ENCODE peak calls at places on chromosome 15, in eight cellular contexts. One of them, this sample, is unnamed.

GRCh38 chr15:70092462-70092850 is 5.3 kb downstream of the TLE3 start:
- DNase-seq in thyroid gland: no peak
- DNase-seq in stomach: no peak
- DNase-seq in cardiac muscle cell: peak; percentile 57
- DNase-seq in testis: no peak
- DNase-seq in GM23338: no peak
- DNase-seq in suprapubic skin: no peak
- DNase-seq in keratinocyte: no peak
- DNase-seq in this sample: no peak

GRCh38 chr15:95470997-95471692 is 859.4 kb upstream of the NR2F2 start:
- DNase-seq in GM23338: no peak
- DNase-seq in stomach: no peak
- DNase-seq in keratinocyte: no peak
- DNase-seq in testis: peak; percentile 31
- DNase-seq in thyroid gland: no peak
- DNase-seq in suprapubic skin: no peak
- DNase-seq in cardiac muscle cell: peak; percentile 90
- DNase-seq in this sample: no peak

GRCh38 chr15:25543156-25543555 is 104.3 kb upstream of the UBE3A start:
- DNase-seq in stomach: no peak
- DNase-seq in suprapubic skin: no peak
- DNase-seq in GM23338: no peak
- DNase-seq in cardiac muscle cell: peak; percentile 24
- DNase-seq in thyroid gland: peak; percentile 92
- DNase-seq in keratinocyte: no peak
- DNase-seq in testis: peak; percentile 84
- DNase-seq in this sample: peak; percentile 79

GRCh38 chr15:31471731-31472430 is 145.2 kb downstream of the KLF13 start:
- DNase-seq in thyroid gland: no peak
- DNase-seq in GM23338: no peak
- DNase-seq in cardiac muscle cell: peak; percentile 88
- DNase-seq in suprapubic skin: peak; percentile 43
- DNase-seq in testis: peak; percentile 7
- DNase-seq in keratinocyte: no peak
- DNase-seq in stomach: no peak
- DNase-seq in this sample: no peak

GRCh38 chr15:75230524-75231371 is 27.4 kb upstream of the GOLGA6C start:
- DNase-seq in thyroid gland: no peak
- DNase-seq in stomach: no peak
- DNase-seq in testis: no peak
- DNase-seq in keratinocyte: no peak
- DNase-seq in GM23338: peak; percentile 28
- DNase-seq in suprapubic skin: peak; percentile 34
- DNase-seq in cardiac muscle cell: no peak
- DNase-seq in this sample: no peak

GRCh38 chr15:59879506-59879905 is 124.6 kb upstream of the FOXB1 start:
- DNase-seq in thyroid gland: no peak
- DNase-seq in suprapubic skin: no peak
- DNase-seq in GM23338: no peak
- DNase-seq in keratinocyte: no peak
- DNase-seq in stomach: no peak
- DNase-seq in cardiac muscle cell: peak; percentile 67
- DNase-seq in testis: no peak
- DNase-seq in this sample: no peak

GRCh38 chr15:52228928-52229327 is 37.7 kb upstream of the GNB5 start:
- DNase-seq in suprapubic skin: no peak
- DNase-seq in GM23338: peak; percentile 83
- DNase-seq in stomach: peak; percentile 58
- DNase-seq in thyroid gland: peak; percentile 48
- DNase-seq in testis: no peak
- DNase-seq in cardiac muscle cell: no peak
- DNase-seq in keratinocyte: peak; percentile 50
- DNase-seq in this sample: no peak

GRCh38 chr15:31476866-31477265 is 150.2 kb downstream of the KLF13 start:
- DNase-seq in cardiac muscle cell: no peak
- DNase-seq in testis: no peak
- DNase-seq in suprapubic skin: peak; percentile 40
- DNase-seq in thyroid gland: no peak
- DNase-seq in stomach: peak; percentile 17
- DNase-seq in GM23338: no peak
- DNase-seq in keratinocyte: no peak
- DNase-seq in this sample: no peak

GRCh38 chr15:71691322-71691699 is 119.0 kb upstream of the NR2E3 start:
- DNase-seq in keratinocyte: no peak
- DNase-seq in testis: peak; percentile 37
- DNase-seq in cardiac muscle cell: no peak
- DNase-seq in suprapubic skin: no peak
- DNase-seq in thyroid gland: no peak
- DNase-seq in GM23338: no peak
- DNase-seq in stomach: no peak
- DNase-seq in this sample: no peak

GRCh38 chr15:74889390-74889881 is 406 bp upstream of the MPI start:
- DNase-seq in GM23338: peak; percentile 69
- DNase-seq in cardiac muscle cell: peak; percentile 54
- DNase-seq in stomach: peak; percentile 34
- DNase-seq in thyroid gland: no peak
- DNase-seq in suprapubic skin: no peak
- DNase-seq in keratinocyte: no peak
- DNase-seq in testis: peak; percentile 61
- DNase-seq in this sample: no peak

GRCh38 chr15:90677807-90678790 is 39.0 kb upstream of the BLM start:
- DNase-seq in cardiac muscle cell: no peak
- DNase-seq in GM23338: no peak
- DNase-seq in thyroid gland: no peak
- DNase-seq in keratinocyte: no peak
- DNase-seq in testis: no peak
- DNase-seq in stomach: no peak
- DNase-seq in suprapubic skin: no peak
- DNase-seq in this sample: no peak

GRCh38 chr15:75672646-75673425 is 25.1 kb downstream of the SNX33 start:
- DNase-seq in cardiac muscle cell: peak; percentile 89
- DNase-seq in GM23338: peak; percentile 59
- DNase-seq in suprapubic skin: no peak
- DNase-seq in keratinocyte: no peak
- DNase-seq in stomach: peak; percentile 62
- DNase-seq in testis: peak; percentile 32
- DNase-seq in thyroid gland: peak; percentile 74
- DNase-seq in this sample: no peak

GRCh38 chr15:37481126-37481525 is 380.8 kb upstream of the MEIS2 start:
- DNase-seq in keratinocyte: no peak
- DNase-seq in suprapubic skin: no peak
- DNase-seq in testis: no peak
- DNase-seq in GM23338: no peak
- DNase-seq in thyroid gland: no peak
- DNase-seq in cardiac muscle cell: no peak
- DNase-seq in stomach: no peak
- DNase-seq in this sample: no peak

GRCh38 chr15:50275091-50275490 is 9.6 kb upstream of the HDC start:
- DNase-seq in GM23338: no peak
- DNase-seq in cardiac muscle cell: no peak
- DNase-seq in testis: no peak
- DNase-seq in suprapubic skin: no peak
- DNase-seq in keratinocyte: no peak
- DNase-seq in thyroid gland: no peak
- DNase-seq in stomach: no peak
- DNase-seq in this sample: no peak

GRCh38 chr15:39451121-39451698 is 129.7 kb upstream of the THBS1 start:
- DNase-seq in testis: no peak
- DNase-seq in keratinocyte: no peak
- DNase-seq in GM23338: no peak
- DNase-seq in cardiac muscle cell: no peak
- DNase-seq in suprapubic skin: no peak
- DNase-seq in stomach: no peak
- DNase-seq in thyroid gland: no peak
- DNase-seq in this sample: no peak

GRCh38 chr15:93073465-93073952 is 15.5 kb downstream of the RGMA start:
- DNase-seq in testis: peak; percentile 31
- DNase-seq in cardiac muscle cell: no peak
- DNase-seq in thyroid gland: peak; percentile 8
- DNase-seq in suprapubic skin: peak; percentile 71
- DNase-seq in stomach: no peak
- DNase-seq in GM23338: peak; percentile 63
- DNase-seq in keratinocyte: no peak
- DNase-seq in this sample: no peak

DNA sequence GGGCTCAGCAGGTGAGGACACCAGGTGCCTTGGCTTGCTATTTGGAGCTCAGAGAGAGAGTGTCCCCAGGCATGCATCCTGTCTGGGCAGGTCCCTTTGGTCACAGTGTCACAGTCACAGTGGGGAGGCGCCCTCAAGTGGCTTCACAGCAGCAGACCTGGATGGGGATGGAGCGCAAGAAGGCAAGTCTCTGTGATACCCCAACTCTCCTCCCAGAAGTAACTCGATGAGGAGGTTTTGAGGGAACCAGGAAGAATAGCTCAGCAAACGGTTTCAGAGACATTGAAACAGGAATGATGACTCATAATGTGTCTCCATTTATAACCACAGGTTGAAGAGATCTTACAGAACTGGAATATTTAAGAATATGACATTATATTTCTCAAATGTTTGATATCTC is 66.5 kb upstream of the SH3GL3 start:
- DNase-seq in stomach: no peak
- DNase-seq in suprapubic skin: no peak
- DNase-seq in testis: peak; percentile 74
- DNase-seq in cardiac muscle cell: peak; percentile 49
- DNase-seq in thyroid gland: peak; percentile 45
- DNase-seq in keratinocyte: no peak
- DNase-seq in GM23338: peak; percentile 34
- DNase-seq in this sample: no peak
- TF ChIP-seq CTCF in stomach: no peak
- TF ChIP-seq CTCF in suprapubic skin: peak; percentile 26
- TF ChIP-seq CTCF in testis: peak; percentile 15
- TF ChIP-seq CTCF in cardiac muscle cell: peak; percentile 46
- TF ChIP-seq CTCF in thyroid gland: no peak
- TF ChIP-seq CTCF in keratinocyte: peak; percentile 34
- TF ChIP-seq CTCF in GM23338: no peak
- TF ChIP-seq CTCF in this sample: peak; percentile 4

GRCh38 chr15:66706225-66706732 is 4.2 kb downstream of the SMAD6 start:
- DNase-seq in testis: peak; percentile 24
- DNase-seq in thyroid gland: peak; percentile 94
- DNase-seq in keratinocyte: no peak
- DNase-seq in suprapubic skin: no peak
- DNase-seq in GM23338: no peak
- DNase-seq in cardiac muscle cell: peak; percentile 71
- DNase-seq in stomach: peak; percentile 63
- DNase-seq in this sample: no peak

GRCh38 chr15:66707310-66708160 is 5.5 kb downstream of the SMAD6 start:
- DNase-seq in stomach: peak; percentile 62
- DNase-seq in thyroid gland: peak; percentile 78
- DNase-seq in cardiac muscle cell: peak; percentile 61
- DNase-seq in testis: peak; percentile 48
- DNase-seq in suprapubic skin: no peak
- DNase-seq in GM23338: peak; percentile 88
- DNase-seq in keratinocyte: no peak
- DNase-seq in this sample: no peak

GRCh38 chr15:66708389-66708788 is 6.4 kb downstream of the SMAD6 start:
- DNase-seq in stomach: no peak
- DNase-seq in keratinocyte: no peak
- DNase-seq in GM23338: no peak
- DNase-seq in cardiac muscle cell: no peak
- DNase-seq in thyroid gland: no peak
- DNase-seq in testis: no peak
- DNase-seq in suprapubic skin: no peak
- DNase-seq in this sample: no peak

GRCh38 chr15:66705277-66705927 is 3.4 kb downstream of the SMAD6 start:
- DNase-seq in keratinocyte: no peak
- DNase-seq in stomach: no peak
- DNase-seq in thyroid gland: no peak
- DNase-seq in cardiac muscle cell: no peak
- DNase-seq in GM23338: no peak
- DNase-seq in suprapubic skin: no peak
- DNase-seq in testis: no peak
- DNase-seq in this sample: no peak

DNA sequence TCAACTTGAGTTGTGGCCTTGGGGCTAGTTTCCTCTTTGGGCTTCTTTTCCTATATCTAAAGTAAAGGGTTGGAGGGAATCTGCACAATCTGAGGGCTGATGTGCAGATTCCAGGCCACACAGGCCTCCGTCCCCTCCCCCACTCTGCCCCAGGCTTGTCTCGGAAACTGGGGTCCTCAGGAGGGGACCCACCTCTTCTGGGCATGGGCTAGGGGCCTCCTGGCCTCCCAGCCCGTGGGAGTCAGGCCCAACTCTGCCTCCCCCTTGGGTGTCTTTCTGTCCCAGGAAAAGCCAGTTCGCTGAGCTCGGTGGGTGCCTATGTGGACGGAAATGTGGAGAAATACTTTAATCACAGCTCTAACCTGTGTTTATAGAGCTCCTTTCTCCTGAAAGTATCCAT is 4.8 kb downstream of the SMAD6 start:
- DNase-seq in thyroid gland: no peak
- DNase-seq in stomach: no peak
- DNase-seq in testis: no peak
- DNase-seq in cardiac muscle cell: no peak
- DNase-seq in keratinocyte: no peak
- DNase-seq in GM23338: no peak
- DNase-seq in suprapubic skin: no peak
- DNase-seq in this sample: no peak
- H3K4me3 ChIP-seq in thyroid gland: no peak overlapping the region
- H3K4me3 ChIP-seq in stomach: peak overlapping the region; percentile 4
- H3K4me3 ChIP-seq in testis: peak overlapping the region; percentile 2
- H3K4me3 ChIP-seq in cardiac muscle cell: peak overlapping the region; percentile 100
- H3K4me3 ChIP-seq in keratinocyte: no peak overlapping the region
- H3K4me3 ChIP-seq in GM23338: no peak overlapping the region
- H3K4me3 ChIP-seq in suprapubic skin: peak overlapping the region; percentile 78
- H3K4me3 ChIP-seq in this sample: peak overlapping the region; percentile 81

DNA sequence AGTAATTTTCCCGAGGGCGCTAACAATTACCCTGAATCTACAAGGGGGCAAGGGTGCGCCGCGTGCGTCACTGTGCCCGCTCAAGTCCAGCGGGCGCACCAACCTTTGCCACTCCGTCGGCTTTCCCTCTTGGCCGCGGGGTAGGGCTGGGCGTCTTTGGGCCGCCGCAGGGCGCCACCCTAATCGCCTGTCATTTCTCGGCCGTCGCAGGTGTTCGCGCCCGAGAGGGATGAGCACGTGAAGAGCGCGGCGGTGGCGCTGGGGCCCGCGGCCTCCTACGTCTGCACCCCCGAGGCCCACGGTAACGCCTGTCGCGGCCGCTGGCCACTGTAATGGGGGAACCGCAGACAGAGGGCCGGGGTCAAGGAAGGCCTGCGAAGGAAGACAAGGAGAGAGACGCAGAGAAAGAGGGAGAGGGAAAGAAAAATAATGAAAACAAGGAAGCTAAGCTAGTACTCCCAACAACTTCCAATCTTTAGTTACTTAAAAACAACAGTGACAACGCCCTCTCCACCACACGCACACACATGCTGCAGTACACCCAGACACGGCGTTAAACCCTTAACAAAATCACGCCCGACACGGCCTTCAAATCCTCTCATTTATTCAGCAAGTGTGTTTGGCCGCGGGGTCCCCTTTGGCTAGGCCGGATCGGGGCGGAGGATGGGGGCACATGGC is 3.8 kb downstream of the SKOR1 start:
- DNase-seq in thyroid gland: no peak
- DNase-seq in suprapubic skin: no peak
- DNase-seq in testis: no peak
- DNase-seq in GM23338: peak; percentile 39
- DNase-seq in stomach: no peak
- DNase-seq in cardiac muscle cell: no peak
- DNase-seq in keratinocyte: no peak
- DNase-seq in this sample: no peak
- H3K4me1 ChIP-seq in thyroid gland: peaks cover 39% of the 10 kb centered on the region
- H3K4me1 ChIP-seq in suprapubic skin: peaks cover 72% of the 10 kb centered on the region
- H3K4me1 ChIP-seq in testis: peaks cover 18% of the 10 kb centered on the region
- H3K4me1 ChIP-seq in GM23338: peaks cover 52% of the 10 kb centered on the region
- H3K4me1 ChIP-seq in stomach: peaks cover 79% of the 10 kb centered on the region
- H3K4me1 ChIP-seq in cardiac muscle cell: peaks cover 16% of the 10 kb centered on the region
- H3K4me1 ChIP-seq in keratinocyte: peaks cover 15% of the 10 kb centered on the region
- H3K4me1 ChIP-seq in this sample: peaks cover 47% of the 10 kb centered on the region

GRCh38 chr15:33766329-33766728 is 202.0 kb upstream of the CHRM5 start:
- DNase-seq in suprapubic skin: no peak
- DNase-seq in cardiac muscle cell: no peak
- DNase-seq in testis: no peak
- DNase-seq in GM23338: no peak
- DNase-seq in stomach: no peak
- DNase-seq in keratinocyte: no peak
- DNase-seq in thyroid gland: no peak
- DNase-seq in this sample: no peak
- TF ChIP-seq CTCF in suprapubic skin: no peak
- TF ChIP-seq CTCF in cardiac muscle cell: no peak
- TF ChIP-seq CTCF in testis: no peak
- TF ChIP-seq CTCF in GM23338: peak; percentile 29
- TF ChIP-seq CTCF in stomach: no peak
- TF ChIP-seq CTCF in keratinocyte: peak; percentile 15
- TF ChIP-seq CTCF in thyroid gland: no peak
- TF ChIP-seq CTCF in this sample: no peak